ENCODE peak calls at places on chromosomes 2 and 18, in four cellular contexts. C, K, H and P are unnamed samples.

GRCh38 chr2:215772634-215773563 is 240.5 kb downstream of the MREG start:
- DNase-seq in K (no peak), H (no peak), C (no peak), P (no peak)

GRCh38 chr18:2912357-2913299 is 65.8 kb downstream of the EMILIN2 start:
- DNase-seq in K (no peak), H (no peak), C (no peak), P (no peak)

GRCh38 chr2:240585101-240585500 is 1.4 kb upstream of the CAPN10 start:
- DNase-seq in H (no peak), C (no peak), K (no peak), P (no peak)

GRCh38 chr2:197986977-197987376 is 182.6 kb downstream of the PLCL1 start:
- DNase-seq in K (no peak), C (no peak), H (no peak), P (no peak)

GRCh38 chr2:102043560-102043959 is 51.8 kb downstream of the IL1R2 start:
- DNase-seq in H (no peak), C (no peak), K (no peak), P (no peak)

GRCh38 chr2:41698787-41699422 is 348.9 kb upstream of the PKDCC start:
- DNase-seq in C (no peak), H (no peak), K (peak; percentile 45), P (no peak)

GRCh38 chr2:230828272-230828961 is 36.3 kb upstream of the ITM2C start:
- DNase-seq in K (peak; percentile 34), C (no peak), H (no peak), P (no peak)

GRCh38 chr2:43344911-43345373 is 118.5 kb upstream of the ZFP36L2 start:
- DNase-seq in K (peak; percentile 25), C (no peak), H (peak; percentile 25), P (no peak)

GRCh38 chr2:137192366-137193315 is 427.3 kb downstream of the THSD7B start:
- DNase-seq in H (no peak), K (no peak), C (no peak), P (peak; percentile 15)

GRCh38 chr2:160210599-160211138 is 10.6 kb upstream of the ITGB6 start:
- DNase-seq in C (peak; percentile 50), K (peak; percentile 81), H (peak; percentile 38), P (peak; percentile 60)

GRCh38 chr2:39567507-39567906 is 98.2 kb upstream of the TMEM178A start:
- DNase-seq in K (no peak), H (peak; percentile 52), C (no peak), P (no peak)

GRCh38 chr2:86260978-86261377 is 61.7 kb downstream of the MRPL35 start:
- DNase-seq in H (no peak), K (no peak), C (no peak), P (no peak)

GRCh38 chr2:39913648-39914456 is 134.8 kb upstream of the THUMPD2 start:
- DNase-seq in K (peak; percentile 55), C (peak; percentile 38), H (peak; percentile 88), P (peak; percentile 60)

GRCh38 chr2:115075800-115076199 is 633.4 kb downstream of the DPP10 start:
- DNase-seq in K (no peak), C (no peak), H (no peak), P (no peak)

GRCh38 chr18:44744206-44745180 is 63.8 kb downstream of the SETBP1 start:
- DNase-seq in C (no peak), H (no peak), K (peak; percentile 14), P (no peak)

GRCh38 chr2:225994748-225995405 is 595.4 kb downstream of the NYAP2 start:
- DNase-seq in H (peak; percentile 65), K (no peak), C (no peak), P (no peak)

GRCh38 chr18:45197526-45197970 is 417.7 kb upstream of the SLC14A2 start:
- DNase-seq in K (no peak), C (no peak), H (peak; percentile 46), P (no peak)

GRCh38 chr2:118264591-118264990 is 176.3 kb downstream of the INSIG2 start:
- DNase-seq in H (no peak), C (no peak), K (no peak), P (no peak)

GRCh38 chr2:85770786-85771409 is 17.1 kb downstream of the ATOH8 start:
- DNase-seq in K (no peak), C (no peak), H (no peak), P (no peak)

GRCh38 chr2:127094509-127095366 is 12.2 kb downstream of the BIN1 start:
- DNase-seq in H (peak; percentile 33), K (peak; percentile 39), C (peak; percentile 43), P (no peak)

GRCh38 chr2:205245001-205245400 is 437.3 kb upstream of the NRP2 start:
- DNase-seq in C (no peak), K (no peak), H (no peak), P (no peak)

GRCh38 chr2:59339837-59340207 is 1098.7 kb upstream of the FANCL start:
- DNase-seq in H (no peak), K (no peak), C (no peak), P (no peak)

GRCh38 chr18:76657428-76657827 is 162.4 kb upstream of the ZNF516 start:
- DNase-seq in H (no peak), C (no peak), K (no peak), P (no peak)

GRCh38 chr18:72456802-72457201 is 87.3 kb downstream of the CBLN2 start:
- DNase-seq in K (no peak), C (no peak), H (peak; percentile 14), P (no peak)

GRCh38 chr2:118856978-118857676 is 9.7 kb upstream of the EN1 start:
- DNase-seq in K (no peak), H (no peak), C (no peak), P (no peak)

GRCh38 chr18:58536534-58537271 is 92.2 kb downstream of the ALPK2 start:
- DNase-seq in H (no peak), K (no peak), C (no peak), P (no peak)

GRCh38 chr2:142097711-142098110 is 33.1 kb downstream of the LRP1B start:
- DNase-seq in K (no peak), H (no peak), C (no peak), P (no peak)

GRCh38 chr2:238560234-238560633 is 133.5 kb downstream of the ASB1 start:
- DNase-seq in H (no peak), K (no peak), C (no peak), P (peak; percentile 62)

GRCh38 chr2:219473511-219473910 is 25.2 kb upstream of the GMPPA start:
- DNase-seq in K (no peak), C (no peak), H (no peak), P (no peak)

GRCh38 chr18:21194871-21195771 is 46.9 kb upstream of the GREB1L start:
- DNase-seq in K (peak; percentile 14), C (no peak), H (peak; percentile 58), P (peak; percentile 24)

GRCh38 chr18:13623348-13623747 is 103.0 kb downstream of the FAM210A start:
- DNase-seq in H (no peak), C (no peak), K (no peak), P (no peak)

GRCh38 chr2:121825003-121825950 is 69.8 kb downstream of the TSN start:
- DNase-seq in K (no peak), C (no peak), H (no peak), P (no peak)

GRCh38 chr18:76506395-76506794 is 11.4 kb upstream of the ZNF516 start:
- DNase-seq in C (no peak), K (no peak), H (no peak), P (no peak)

GRCh38 chr2:42602218-42602936 is 33.9 kb downstream of the MTA3 start:
- DNase-seq in C (no peak), K (no peak), H (no peak), P (peak; percentile 73)

GRCh38 chr2:6864938-6865345 is 765 bp downstream of the CMPK2 start:
- DNase-seq in C (no peak), K (no peak), H (no peak), P (no peak)

GRCh38 chr2:231041061-231041689 is 3.9 kb downstream of the C2orf72 start:
- DNase-seq in H (no peak), K (no peak), C (no peak), P (no peak)

GRCh38 chr2:70906022-70906421 is 29.7 kb upstream of the ATP6V1B1 start:
- DNase-seq in H (no peak), K (no peak), C (no peak), P (no peak)

GRCh38 chr2:3487931-3488554 is 31.3 kb downstream of the ADI1 start:
- DNase-seq in K (no peak), H (no peak), C (no peak), P (no peak)

GRCh38 chr2:17101091-17101490 is 417.1 kb downstream of the RAD51AP2 start:
- DNase-seq in C (no peak), H (no peak), K (no peak), P (no peak)
- TF ChIP-seq MAZ in C (no peak), H (no peak), K (no peak), P (no peak)

GRCh38 chr2:23826771-23827170 is 100.2 kb downstream of the ATAD2B start:
- DNase-seq in H (no peak), K (no peak), C (no peak), P (no peak)

GRCh38 chr2:23823863-23824262 is 103.1 kb downstream of the ATAD2B start:
- DNase-seq in C (no peak), H (no peak), K (no peak), P (no peak)

GRCh38 chr2:23828256-23828980 is 98.5 kb downstream of the ATAD2B start:
- DNase-seq in H (no peak), K (no peak), C (no peak), P (no peak)

GRCh38 chr2:23826079-23826478 is 100.8 kb downstream of the ATAD2B start:
- DNase-seq in C (no peak), K (no peak), H (no peak), P (no peak)

GRCh38 chr2:23824777-23825212 is 102.1 kb downstream of the ATAD2B start:
- DNase-seq in H (peak; percentile 62), C (peak; percentile 43), K (peak; percentile 28), P (peak; percentile 51)
- TF ChIP-seq MAZ in H (no peak), C (no peak), K (no peak), P (no peak)

GRCh38 chr2:174397773-174398172 is 2.2 kb downstream of the SCRN3 start:
- DNase-seq in H (no peak), C (no peak), K (no peak), P (no peak)

GRCh38 chr2:174403628-174404027 is 8.1 kb downstream of the SCRN3 start:
- DNase-seq in K (no peak), H (no peak), C (no peak), P (no peak)

GRCh38 chr2:174395284-174395968 is at the start of gene SCRN3:
- DNase-seq in H (peak; percentile 79), K (peak; percentile 84), C (peak; percentile 85), P (peak; percentile 94)

GRCh38 chr2:174400853-174401252 is 5.3 kb downstream of the SCRN3 start:
- DNase-seq in K (no peak), H (no peak), C (no peak), P (no peak)

DNA sequence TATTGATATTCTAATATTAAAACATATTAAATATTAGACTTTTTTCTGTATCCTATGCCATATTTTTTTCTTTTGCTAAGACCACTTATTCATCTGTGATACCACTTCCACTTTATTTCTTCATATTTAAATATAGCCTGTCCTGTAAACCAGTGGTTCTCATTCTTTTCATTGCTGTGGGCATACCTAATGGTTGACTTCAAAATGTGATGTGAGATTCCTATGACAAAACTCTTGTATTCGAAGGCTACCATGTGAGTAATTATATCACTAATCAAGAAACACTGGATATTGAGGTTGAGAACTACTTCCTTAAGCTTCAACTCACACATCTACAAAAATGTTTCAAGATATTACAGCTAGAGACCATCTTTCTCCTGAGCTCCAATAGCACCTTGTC is 3.6 kb downstream of the SCRN3 start:
- DNase-seq in C (no peak), K (no peak), H (peak; percentile 54), P (no peak)
- TF ChIP-seq MAZ in C (no peak), K (no peak), H (no peak), P (no peak)

GRCh38 chr2:131552886-131553285 is 25.2 kb downstream of the CCDC74A start:
- DNase-seq in K (no peak), C (no peak), H (no peak), P (no peak)

GRCh38 chr2:131556998-131557397 is 29.3 kb downstream of the CCDC74A start:
- DNase-seq in K (no peak), H (no peak), C (no peak), P (peak; percentile 54)

GRCh38 chr2:131557558-131558321 is 30.1 kb downstream of the CCDC74A start:
- DNase-seq in H (no peak), C (no peak), K (no peak), P (no peak)
- TF ChIP-seq MAZ in H (no peak), C (no peak), K (no peak), P (no peak)